ENCODE peak calls at places on chromosome 10, in ten cellular contexts. M, D, R, L, N, E, P, Z, V and H are unnamed samples.

GRCh38 chr10:124423813-124424212 is 5.1 kb upstream of the OAT start:
- DNase-seq in R (no peak), M (no peak), E (no peak), L (no peak), D (no peak), N (no peak), V (no peak), Z (no peak), P (no peak), H (no peak)

GRCh38 chr10:62049815-62050626 is 148.5 kb downstream of the ARID5B start:
- DNase-seq in Z (no peak), D (no peak), L (no peak), E (peak; percentile 56), R (no peak), P (no peak), V (no peak), N (peak; percentile 39), M (peak; percentile 40), H (no peak)

GRCh38 chr10:58556516-58556915 is 43.8 kb downstream of the BICC1 start:
- DNase-seq in E (no peak), M (no peak), D (no peak), P (no peak), Z (no peak), N (peak; percentile 59), V (no peak), R (no peak), L (no peak), H (no peak)

GRCh38 chr10:43116596-43116995 is 21.6 kb upstream of the CSGALNACT2 start:
- DNase-seq in Z (no peak), P (no peak), D (no peak), E (no peak), R (no peak), L (no peak), V (no peak), M (no peak), N (no peak), H (no peak)

GRCh38 chr10:111498560-111498959 is 421.7 kb downstream of the ADRA2A start:
- DNase-seq in D (no peak), N (no peak), V (no peak), P (no peak), E (no peak), Z (no peak), L (no peak), R (no peak), M (peak; percentile 41), H (no peak)

GRCh38 chr10:74799840-74800239 is 26.6 kb upstream of the KAT6B start:
- DNase-seq in Z (no peak), N (peak; percentile 97), L (no peak), R (no peak), V (no peak), E (peak; percentile 80), M (peak; percentile 85), D (peak; percentile 3), P (peak; percentile 14), H (peak; percentile 54)

GRCh38 chr10:88082391-88082790 is 219.0 kb downstream of the PTEN start:
- DNase-seq in E (no peak), Z (no peak), P (no peak), R (no peak), L (no peak), N (no peak), M (no peak), D (no peak), V (no peak), H (no peak)

GRCh38 chr10:37489658-37490003 is 364.2 kb downstream of the ANKRD30A start:
- DNase-seq in D (no peak), R (no peak), E (no peak), V (no peak), L (no peak), N (no peak), M (no peak), P (no peak), Z (no peak), H (no peak)

GRCh38 chr10:106716375-106716774 is 448.1 kb downstream of the SORCS1 start:
- DNase-seq in R (no peak), E (no peak), M (no peak), P (no peak), N (no peak), L (no peak), D (no peak), Z (no peak), V (no peak), H (no peak)

GRCh38 chr10:118870467-118871243 is 115.9 kb upstream of the CACUL1 start:
- DNase-seq in Z (no peak), N (peak; percentile 96), V (no peak), E (peak; percentile 86), M (peak; percentile 81), R (no peak), D (no peak), L (peak; percentile 32), P (no peak), H (no peak)

GRCh38 chr10:46301056-46301645 is 14.4 kb downstream of the ANTXRL start:
- DNase-seq in Z (no peak), M (no peak), P (no peak), V (no peak), R (no peak), L (no peak), D (no peak), E (no peak), N (no peak), H (no peak)

GRCh38 chr10:119750391-119751230 is 24.8 kb downstream of the INPP5F start:
- DNase-seq in R (no peak), L (peak; percentile 68), E (peak; percentile 93), D (peak; percentile 69), M (peak; percentile 86), N (peak; percentile 56), Z (peak; percentile 64), P (peak; percentile 36), V (peak; percentile 39), H (peak; percentile 28)

GRCh38 chr10:123165445-123166072 is 11.4 kb downstream of the BUB3 start:
- DNase-seq in D (peak; percentile 65), P (no peak), L (no peak), M (no peak), N (no peak), Z (no peak), E (no peak), R (no peak), V (no peak), H (no peak)

GRCh38 chr10:113104071-113104470 is 154.0 kb downstream of the TCF7L2 start:
- DNase-seq in R (no peak), E (no peak), M (peak; percentile 73), D (no peak), N (no peak), V (no peak), P (no peak), Z (no peak), L (no peak), H (no peak)

GRCh38 chr10:98262571-98262970 is 5.4 kb downstream of the LOXL4 start:
- DNase-seq in M (peak; percentile 81), N (peak; percentile 38), Z (no peak), R (no peak), D (no peak), L (no peak), P (no peak), V (no peak), E (peak; percentile 63), H (no peak)

GRCh38 chr10:61936770-61937169 is 35.3 kb downstream of the ARID5B start:
- DNase-seq in M (no peak), R (no peak), V (no peak), P (no peak), D (no peak), L (no peak), E (no peak), N (no peak), Z (no peak), H (no peak)

GRCh38 chr10:6473901-6474370 is 106.1 kb downstream of the PRKCQ start:
- DNase-seq in P (peak; percentile 30), V (no peak), Z (no peak), E (peak; percentile 15), N (peak; percentile 16), D (no peak), R (no peak), L (no peak), M (peak; percentile 14), H (peak; percentile 22)

GRCh38 chr10:46553238-46554049 is 3.0 kb downstream of the GPRIN2 start:
- DNase-seq in Z (peak; percentile 32), E (no peak), P (no peak), V (no peak), D (no peak), R (no peak), N (no peak), M (no peak), L (peak; percentile 29), H (peak; percentile 50)

GRCh38 chr10:59876695-59877094 is 29.7 kb downstream of the CCDC6 start:
- DNase-seq in E (peak; percentile 34), V (no peak), N (peak; percentile 75), Z (no peak), P (no peak), L (no peak), D (no peak), R (no peak), M (no peak), H (no peak)

GRCh38 chr10:31353574-31353973 is 34.6 kb downstream of the ZEB1 start:
- DNase-seq in V (no peak), M (peak; percentile 87), E (peak; percentile 39), L (no peak), P (no peak), R (no peak), Z (no peak), D (no peak), N (peak; percentile 98), H (no peak)

GRCh38 chr10:101014966-101015581 is 15.5 kb downstream of the LZTS2 start:
- DNase-seq in P (no peak), L (no peak), M (peak; percentile 95), D (no peak), E (peak; percentile 94), V (no peak), R (no peak), N (peak; percentile 85), Z (no peak), H (no peak)

GRCh38 chr10:8054498-8055407 is at the start of gene GATA3:
- DNase-seq in N (no peak), E (no peak), M (peak; percentile 46), P (peak; percentile 84), L (no peak), D (no peak), Z (peak; percentile 54), V (peak; percentile 74), R (no peak), H (peak; percentile 89)

GRCh38 chr10:114768394-114768786 is 53.2 kb upstream of the FHIP2A start:
- DNase-seq in Z (no peak), R (no peak), L (no peak), E (peak; percentile 18), V (no peak), M (no peak), D (no peak), N (no peak), P (no peak), H (no peak)

GRCh38 chr10:6418167-6418566 is 161.9 kb downstream of the PRKCQ start:
- DNase-seq in R (no peak), L (no peak), D (no peak), E (no peak), P (no peak), V (no peak), M (no peak), N (no peak), Z (no peak), H (no peak)

GRCh38 chr10:5534880-5535856 is 10.4 kb downstream of the CALML3 start:
- DNase-seq in V (no peak), L (no peak), E (peak; percentile 92), R (no peak), M (peak; percentile 77), N (peak; percentile 38), D (no peak), P (no peak), Z (no peak), H (no peak)

GRCh38 chr10:71323407-71323806 is 4.3 kb downstream of the SLC29A3 start:
- DNase-seq in D (no peak), P (no peak), V (no peak), L (no peak), N (peak; percentile 56), E (peak; percentile 55), Z (no peak), R (no peak), M (peak; percentile 55), H (no peak)

GRCh38 chr10:117610321-117610720 is 67.8 kb downstream of the EMX2 start:
- DNase-seq in P (no peak), M (no peak), Z (no peak), D (no peak), V (no peak), N (no peak), L (no peak), E (no peak), R (no peak), H (no peak)

GRCh38 chr10:97017474-97017903 is 168.3 kb downstream of the SLIT1 start:
- DNase-seq in E (no peak), P (no peak), R (no peak), N (no peak), L (no peak), D (no peak), Z (no peak), V (no peak), M (no peak), H (no peak)